ENCODE peak calls at places on chromosomes 5 and 9, in four cellular contexts. E, S, J and Y are unnamed samples. For H3K4me1, the result is how much of the 10 kb centered on the place peaks cover.

GRCh38 chr5:16626696-16627264 is 10.0 kb upstream of the RETREG1 start:
- DNase-seq in E (no peak), S (no peak), J (no peak), Y (no peak)

GRCh38 chr5:76617229-76617628 is 6.0 kb downstream of the F2RL2 start:
- DNase-seq in S (no peak), J (no peak), E (no peak), Y (no peak)

GRCh38 chr9:31996331-31996730 is 388.1 kb upstream of the ACO1 start:
- DNase-seq in S (no peak), J (no peak), E (no peak), Y (no peak)

GRCh38 chr9:72362680-72363139 is 2.3 kb downstream of the ZFAND5 start:
- DNase-seq in S (peak), E (peak), J (peak), Y (peak)

GRCh38 chr5:74206571-74207550 is 433.7 kb downstream of the ENC1 start:
- DNase-seq in J (peak), S (peak), E (peak), Y (no peak)

GRCh38 chr9:126860757-126861466 is 473 bp downstream of the ZBTB34 start:
- DNase-seq in S (no peak), E (no peak), J (no peak), Y (peak)

GRCh38 chr9:113626735-113627495 is 163.4 kb downstream of the RGS3 start:
- DNase-seq in S (no peak), J (no peak), E (peak), Y (no peak)

GRCh38 chr5:136457390-136458094 is 92.2 kb upstream of the TRPC7 start:
- DNase-seq in S (no peak), E (no peak), J (no peak), Y (peak)

GRCh38 chr5:57753446-57753845 is 270.8 kb upstream of the ACTBL2 start:
- DNase-seq in J (no peak), S (no peak), E (no peak), Y (no peak)

GRCh38 chr5:39800202-39800601 is 375.4 kb upstream of the DAB2 start:
- DNase-seq in J (no peak), S (no peak), E (no peak), Y (no peak)

GRCh38 chr5:60585618-60586017 is 114.3 kb downstream of the DEPDC1B start:
- DNase-seq in J (no peak), S (no peak), E (no peak), Y (no peak)

GRCh38 chr9:103301051-103301450 is 305.9 kb downstream of the CYLC2 start:
- DNase-seq in E (no peak), S (no peak), J (no peak), Y (no peak)

GRCh38 chr9:113625456-113625855 is 161.9 kb downstream of the RGS3 start:
- DNase-seq in J (no peak), E (no peak), S (no peak), Y (no peak)

GRCh38 chr9:37187713-37188439 is 67.5 kb downstream of the ZCCHC7 start:
- DNase-seq in E (no peak), J (no peak), S (peak), Y (no peak)

GRCh38 chr5:15587941-15588340 is 88.0 kb downstream of the FBXL7 start:
- DNase-seq in J (no peak), S (no peak), E (no peak), Y (peak)

GRCh38 chr9:122941560-122942234 is 877 bp downstream of the RABGAP1 start:
- DNase-seq in E (no peak), S (peak), J (no peak), Y (peak)

GRCh38 chr5:82031220-82032119 is 59.6 kb downstream of the ATG10 start:
- DNase-seq in S (no peak), E (no peak), J (no peak), Y (no peak)

GRCh38 chr5:902129-902916 is 9.6 kb downstream of the TRIP13 start:
- DNase-seq in S (no peak), J (no peak), E (no peak), Y (no peak)

GRCh38 chr9:112013261-112013660 is 116.6 kb downstream of the UGCG start:
- DNase-seq in S (no peak), E (no peak), J (no peak), Y (no peak)

GRCh38 chr5:107282061-107282460 is 388.7 kb downstream of the EFNA5 start:
- DNase-seq in S (no peak), J (no peak), E (no peak), Y (no peak)

GRCh38 chr5:92508271-92508670 is 1072.7 kb downstream of the NR2F1-AS1 start:
- DNase-seq in S (no peak), J (no peak), E (no peak), Y (no peak)

GRCh38 chr5:76625087-76625860 is 2.1 kb upstream of the F2RL2 start:
- DNase-seq in J (no peak), E (no peak), S (no peak), Y (no peak)

GRCh38 chr5:95822038-95822407 is 503 bp downstream of the GLRX start:
- DNase-seq in S (peak), J (no peak), E (peak), Y (peak)

GRCh38 chr5:50667653-50668403 is 1.4 kb downstream of the PARP8 start:
- DNase-seq in J (no peak), S (peak), E (peak), Y (peak)

GRCh38 chr9:114898741-114899140 is 31.6 kb downstream of the TNFSF8 start:
- DNase-seq in S (no peak), E (peak), J (no peak), Y (no peak)
- H3K27ac ChIP-seq in S (no peak), E (no peak), J (no peak), Y (no peak)

DNA sequence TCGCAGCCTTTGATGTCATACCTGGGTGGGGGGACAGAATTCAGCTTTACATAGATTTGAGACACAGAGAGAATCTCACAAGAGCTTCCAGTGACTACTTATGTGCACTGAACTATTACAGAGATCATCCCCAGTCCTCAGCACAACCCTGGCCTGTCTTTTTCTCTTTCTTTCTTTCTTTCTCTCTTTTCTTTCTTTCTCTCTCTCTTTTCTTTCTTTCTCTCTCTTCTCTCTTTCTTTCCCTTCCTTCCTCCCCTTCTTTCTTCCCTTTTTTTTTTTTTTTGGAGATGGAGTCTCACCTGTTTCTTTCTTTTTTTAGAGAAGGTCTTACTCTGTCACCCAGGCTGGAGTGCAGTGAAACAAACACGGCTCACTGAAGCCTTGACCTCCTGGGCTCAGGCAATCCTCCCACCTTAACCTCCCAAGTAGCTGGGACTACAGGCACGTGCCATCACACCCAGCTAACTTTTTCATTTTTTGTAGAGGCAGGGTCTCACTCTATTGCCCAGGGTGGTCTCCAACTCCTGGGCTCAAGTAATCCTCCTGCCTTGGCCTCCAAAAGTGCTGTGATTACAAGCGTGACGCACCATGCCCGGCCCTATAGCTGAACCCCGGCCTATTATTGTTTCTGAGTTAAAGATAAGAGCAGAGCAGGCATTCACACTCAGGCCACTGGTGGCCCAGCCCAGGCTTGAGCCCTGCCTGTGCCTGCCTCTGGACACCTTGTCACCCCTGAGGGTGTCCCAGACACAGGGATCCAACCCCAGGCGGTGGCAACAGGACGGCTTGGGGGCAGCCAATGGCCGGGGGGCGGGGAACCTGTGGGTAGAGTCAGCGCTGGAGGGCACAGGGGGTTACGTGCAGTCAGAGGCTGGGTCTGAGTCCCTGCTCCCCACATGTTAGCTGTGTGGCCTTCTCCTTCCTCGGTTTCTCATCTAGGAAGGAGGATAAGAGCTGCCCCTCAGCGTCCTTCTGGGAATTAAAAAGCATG is 4.3 kb downstream of the PIP5KL1 start:
- DNase-seq in S (no peak), J (no peak), E (no peak), Y (no peak)
- H3K4me1 ChIP-seq in S (under half), J (under half), E (under half), Y (under half)

DNA sequence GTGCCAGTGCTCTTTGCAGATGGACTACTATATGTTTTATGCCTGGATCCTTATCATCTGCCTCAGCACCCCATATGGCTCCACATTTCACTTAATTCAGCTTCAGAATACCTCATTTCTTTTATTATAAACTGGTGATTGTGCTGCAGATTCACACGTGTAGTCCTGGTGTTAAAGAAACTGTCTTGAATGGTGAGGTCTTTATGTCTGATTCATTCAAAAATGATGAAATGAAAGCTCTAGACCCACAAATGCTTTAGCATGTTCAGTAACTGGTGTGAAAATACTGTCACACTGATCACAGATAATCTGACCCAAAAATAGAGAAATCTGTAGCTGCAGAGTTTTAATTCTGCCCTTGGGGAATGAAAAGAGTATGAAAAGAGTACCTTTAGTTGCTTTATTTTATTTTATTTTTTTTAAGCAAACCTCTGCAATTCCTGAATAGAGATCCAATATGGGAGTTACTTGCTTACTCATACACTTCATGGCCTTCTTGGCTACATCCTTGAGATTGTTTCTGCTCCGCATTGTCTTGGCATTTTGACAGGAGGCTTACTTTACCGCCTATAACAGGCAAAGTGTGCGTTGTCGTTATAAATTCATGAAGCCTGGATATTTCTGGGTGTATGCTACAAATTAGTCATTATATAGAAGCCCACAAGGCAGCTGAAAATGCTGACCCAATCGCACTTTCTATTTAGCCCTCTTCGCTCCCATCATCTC is 2.7 kb downstream of the RGMB start:
- DNase-seq in E (no peak), J (no peak), S (peak), Y (peak)
- H3K4me3 ChIP-seq in E (peak), J (no peak), S (peak), Y (no peak)

DNA sequence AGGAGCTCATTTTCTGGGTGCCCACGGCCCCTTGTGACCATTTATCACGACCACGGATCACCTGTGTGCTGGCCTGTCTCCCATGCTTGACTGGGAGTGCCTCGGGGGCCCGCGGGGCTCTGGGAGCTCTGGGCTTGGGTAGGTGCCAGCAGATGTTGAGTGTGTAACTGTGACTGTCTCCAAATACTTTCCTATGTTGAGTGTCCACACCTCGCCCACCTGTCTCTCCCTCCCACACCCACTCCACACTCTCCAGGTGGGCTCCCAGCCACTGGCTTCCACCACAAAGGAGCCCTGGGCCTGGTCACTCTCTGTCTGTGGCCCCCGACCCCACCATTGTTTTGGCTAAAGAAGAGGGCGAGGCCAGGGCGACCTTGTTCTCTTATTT is 196.4 kb downstream of the CDK5RAP2 start:
- DNase-seq in S (no peak), E (no peak), J (no peak), Y (no peak)
- H3K27ac ChIP-seq in S (no peak), E (no peak), J (no peak), Y (no peak)

DNA sequence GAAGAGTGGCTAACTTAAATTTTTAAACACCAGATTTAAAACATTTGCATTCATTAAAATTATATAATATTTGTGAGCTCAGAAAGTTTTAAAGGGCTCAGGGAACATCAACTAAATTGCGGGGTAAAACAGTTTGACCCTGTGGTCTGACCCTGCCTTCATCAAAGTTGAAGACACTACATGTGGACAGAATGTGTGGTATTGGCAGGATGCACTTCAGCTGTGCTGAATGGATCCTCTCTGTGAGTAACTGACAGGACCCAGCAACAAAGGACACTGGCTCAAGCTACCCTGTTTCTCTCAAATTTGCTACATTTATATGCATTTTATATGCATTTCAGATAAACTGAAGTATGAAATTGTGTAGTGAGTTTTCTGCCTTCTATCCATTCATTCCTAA is 288.5 kb downstream of the ZNF608 start:
- DNase-seq in J (no peak), S (no peak), E (no peak), Y (no peak)
- H3K4me1 ChIP-seq in J (under half), S (under half), E (under half), Y (under half)

GRCh38 chr5:56099346-56099745 is 104.6 kb upstream of the IL6ST start:
- DNase-seq in J (no peak), S (peak), E (no peak), Y (peak)

GRCh38 chr5:56095579-56096102 is 100.9 kb upstream of the IL6ST start:
- DNase-seq in J (no peak), E (no peak), S (no peak), Y (no peak)

GRCh38 chr5:56093970-56094369 is 99.2 kb upstream of the IL6ST start:
- DNase-seq in S (no peak), E (no peak), J (no peak), Y (no peak)

GRCh38 chr5:56094579-56095361 is 100.0 kb upstream of the IL6ST start:
- DNase-seq in E (no peak), J (no peak), S (no peak), Y (no peak)

DNA sequence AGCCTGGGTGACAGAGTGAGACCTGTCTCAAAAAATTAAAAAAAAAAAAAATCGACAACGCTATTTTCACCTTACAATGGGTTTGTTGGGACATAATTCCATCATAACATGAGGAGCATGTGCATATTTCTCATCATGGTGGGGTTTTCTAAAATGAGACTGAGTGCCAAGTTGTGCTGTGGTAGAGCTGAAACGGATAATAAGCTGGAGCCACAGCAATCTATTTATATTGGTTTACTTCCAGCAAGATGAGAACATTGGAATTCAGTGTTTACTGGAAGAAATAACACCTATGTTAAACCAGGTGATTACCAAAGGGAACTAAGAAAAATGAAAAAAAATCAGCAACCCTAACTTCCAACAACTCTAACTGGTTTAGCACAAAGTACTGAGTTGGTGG is 102.3 kb upstream of the IL6ST start:
- DNase-seq in E (no peak), S (no peak), J (no peak), Y (no peak)
- H3K4me3 ChIP-seq in E (no peak), S (no peak), J (no peak), Y (no peak)